ENCODE peak calls at places on chromosomes 16 and 17, in seven cellular contexts. R is heart left ventricle, W is stomach, K is body of pancreas, Z is ovary, Y is H54, C is transverse colon. V is an unnamed sample.
A peak's percentile ranks its signal among the peaks of the same experiment; 100 is the strongest.

GRCh38 chr17:77417575-77417974 is 276.8 kb downstream of the SEC14L1 start:
- DNase-seq in R (no peak), W (peak; percentile 55), K (no peak), Z (no peak), Y (no peak), C (no peak), V (no peak)

GRCh38 chr16:77199211-77199610 is at the start of gene SYCE1L:
- DNase-seq in R (no peak), W (no peak), K (no peak), Z (no peak), Y (no peak), C (no peak), V (no peak)

GRCh38 chr17:80422981-80423380 is 8.0 kb downstream of the ENDOV start:
- DNase-seq in R (no peak), W (peak; percentile 52), K (no peak), Z (no peak), Y (no peak), C (no peak), V (no peak)

GRCh38 chr17:42832213-42832933 is 824 bp upstream of the PSME3 start:
- DNase-seq in R (no peak), W (no peak), K (no peak), Z (no peak), Y (no peak), C (no peak), V (no peak)

GRCh38 chr16:75003931-75004330 is 5.1 kb downstream of the ZNRF1 start:
- DNase-seq in R (no peak), W (no peak), K (no peak), Z (no peak), Y (no peak), C (no peak), V (no peak)

GRCh38 chr16:49127103-49127502 is 154.5 kb downstream of the CBLN1 start:
- DNase-seq in R (no peak), W (no peak), K (no peak), Z (no peak), Y (no peak), C (no peak), V (no peak)

GRCh38 chr17:77840156-77840555 is 118.3 kb upstream of the TNRC6C start:
- DNase-seq in R (no peak), W (no peak), K (peak; percentile 27), Z (peak; percentile 32), Y (no peak), C (peak; percentile 13), V (no peak)

GRCh38 chr17:59757043-59757824 is 49.8 kb downstream of the VMP1 start:
- DNase-seq in R (no peak), W (no peak), K (no peak), Z (no peak), Y (no peak), C (no peak), V (no peak)

GRCh38 chr17:19460695-19461094 is 49.7 kb downstream of the RNF112 start:
- DNase-seq in R (no peak), W (no peak), K (no peak), Z (no peak), Y (no peak), C (peak; percentile 22), V (no peak)

GRCh38 chr17:19703106-19703775 is 13.1 kb downstream of the SLC47A2 start:
- DNase-seq in R (no peak), W (no peak), K (no peak), Z (no peak), Y (no peak), C (no peak), V (peak; percentile 97)

GRCh38 chr16:81838794-81839193 is 59.7 kb downstream of the PLCG2 start:
- DNase-seq in R (no peak), W (no peak), K (no peak), Z (no peak), Y (peak; percentile 49), C (no peak), V (no peak)

GRCh38 chr17:45231481-45232116 is 9.9 kb downstream of the FMNL1 start:
- DNase-seq in R (no peak), W (peak; percentile 56), K (no peak), Z (no peak), Y (no peak), C (peak; percentile 50), V (peak; percentile 37)

DNA sequence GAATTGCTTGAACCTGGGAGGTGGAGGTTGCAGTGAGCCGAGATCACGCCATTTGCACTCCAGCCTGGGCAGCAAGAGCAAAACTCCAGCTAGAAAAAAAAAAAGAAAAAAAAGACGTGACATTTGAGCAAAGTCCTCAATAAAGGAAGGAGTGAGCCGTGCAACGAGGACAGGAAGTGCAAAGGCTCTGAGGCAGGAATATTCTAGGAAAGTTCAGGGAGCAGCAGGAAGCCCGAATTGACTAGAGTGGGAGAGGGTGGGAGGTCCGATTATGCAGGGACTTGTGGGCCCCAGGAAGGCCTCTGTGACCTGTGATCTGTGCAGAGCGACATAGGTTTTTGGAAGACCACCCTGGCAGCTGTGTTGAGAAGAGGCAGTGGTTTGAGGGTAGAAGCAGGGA is 8.6 kb upstream of the LASP1NB start:
- DNase-seq in R (no peak), W (peak; percentile 5), K (no peak), Z (no peak), Y (no peak), C (no peak), V (no peak)
- TF ChIP-seq POLR2A in R (no peak), W (no peak), K (no peak), Z (no peak), Y (no peak), C (no peak), V (no peak)

DNA sequence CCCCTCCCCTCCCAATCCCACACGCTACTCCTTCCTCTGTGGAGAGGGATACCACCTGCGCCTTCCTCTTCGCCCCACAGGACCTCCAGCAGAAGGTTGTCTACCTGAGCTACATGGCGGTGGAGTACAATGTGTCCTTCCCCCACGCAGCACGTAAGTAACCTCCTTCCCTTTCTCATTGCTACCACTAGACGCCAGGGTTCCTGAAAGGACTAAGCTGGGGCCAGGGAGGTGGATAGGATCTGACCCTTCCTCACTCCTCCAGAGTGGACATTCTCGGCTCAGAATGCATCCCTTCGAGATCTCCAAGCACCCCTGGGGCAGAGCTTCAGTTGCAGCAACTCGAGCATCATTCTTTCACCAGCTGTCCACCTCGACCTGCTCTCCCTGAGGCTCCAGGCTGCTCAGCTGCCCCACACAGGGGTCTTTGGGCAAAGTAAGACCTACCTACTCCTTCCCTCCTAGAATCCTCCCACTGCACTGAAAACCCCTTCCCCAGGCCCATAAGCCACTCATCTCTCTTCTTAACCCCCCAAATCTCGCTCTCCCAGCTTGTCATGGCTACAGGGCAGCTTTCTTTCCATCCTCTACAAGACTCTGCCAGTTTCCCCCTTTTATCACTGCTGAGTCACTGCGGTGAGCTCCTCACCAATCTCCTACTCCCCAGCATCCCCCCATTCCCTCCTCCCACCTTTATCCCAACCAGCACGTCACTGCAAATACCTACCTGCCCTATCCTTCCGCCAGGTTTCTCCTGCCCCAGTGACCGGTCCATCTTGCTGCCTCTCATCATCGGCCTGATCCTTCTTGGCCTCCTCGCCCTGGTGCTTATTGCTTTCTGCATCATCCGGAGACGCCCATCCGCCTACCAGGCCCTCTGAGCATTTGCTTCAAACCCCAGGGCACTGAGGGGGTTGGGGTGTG is 1.5 kb downstream of the CD68 start:
- DNase-seq in R (no peak), W (no peak), K (no peak), Z (no peak), Y (no peak), C (no peak), V (no peak)
- TF ChIP-seq POLR2A in R (no peak), W (no peak), K (no peak), Z (no peak), Y (peak; percentile 12), C (no peak), V (no peak)

GRCh38 chr16:23561586-23561985 is 4.1 kb downstream of the UBFD1 start:
- DNase-seq in R (no peak), W (no peak), K (no peak), Z (no peak), Y (no peak), C (no peak), V (no peak)

GRCh38 chr16:23554536-23554935 is 2.6 kb downstream of the EARS2 start:
- DNase-seq in R (no peak), W (no peak), K (no peak), Z (no peak), Y (no peak), C (no peak), V (no peak)

GRCh38 chr16:23557779-23558330 is 328 bp downstream of the UBFD1 start:
- DNase-seq in R (no peak), W (no peak), K (no peak), Z (no peak), Y (peak; percentile 25), C (peak; percentile 29), V (peak; percentile 48)

GRCh38 chr16:23552171-23552570 is 5.0 kb downstream of the EARS2 start:
- DNase-seq in R (no peak), W (no peak), K (no peak), Z (no peak), Y (no peak), C (no peak), V (no peak)

GRCh38 chr16:23556881-23557778 is at the start of the genes EARS2 and UBFD1:
- DNase-seq in R (peak; percentile 99), W (peak; percentile 99), K (peak; percentile 98), Z (peak; percentile 98), Y (peak; percentile 93), C (peak; percentile 99), V (peak; percentile 99)
- TF ChIP-seq POLR2A in R (no peak), W (no peak), K (peak; percentile 73), Z (peak; percentile 33), Y (peak; percentile 53), C (no peak), V (peak; percentile 61)

GRCh38 chr17:17345686-17346427 is 42.7 kb downstream of the NT5M start:
- DNase-seq in R (peak; percentile 46), W (peak; percentile 13), K (no peak), Z (no peak), Y (no peak), C (no peak), V (no peak)

GRCh38 chr17:17347956-17348871 is 45.0 kb downstream of the NT5M start:
- DNase-seq in R (peak; percentile 17), W (no peak), K (no peak), Z (peak; percentile 35), Y (no peak), C (no peak), V (no peak)

GRCh38 chr17:17347234-17347955 is 44.2 kb downstream of the NT5M start:
- DNase-seq in R (peak; percentile 49), W (peak; percentile 17), K (no peak), Z (peak; percentile 31), Y (no peak), C (no peak), V (no peak)

GRCh38 chr17:17345294-17345597 is 42.1 kb downstream of the NT5M start:
- DNase-seq in R (peak; percentile 3), W (peak; percentile 8), K (no peak), Z (peak; percentile 14), Y (no peak), C (no peak), V (no peak)

DNA sequence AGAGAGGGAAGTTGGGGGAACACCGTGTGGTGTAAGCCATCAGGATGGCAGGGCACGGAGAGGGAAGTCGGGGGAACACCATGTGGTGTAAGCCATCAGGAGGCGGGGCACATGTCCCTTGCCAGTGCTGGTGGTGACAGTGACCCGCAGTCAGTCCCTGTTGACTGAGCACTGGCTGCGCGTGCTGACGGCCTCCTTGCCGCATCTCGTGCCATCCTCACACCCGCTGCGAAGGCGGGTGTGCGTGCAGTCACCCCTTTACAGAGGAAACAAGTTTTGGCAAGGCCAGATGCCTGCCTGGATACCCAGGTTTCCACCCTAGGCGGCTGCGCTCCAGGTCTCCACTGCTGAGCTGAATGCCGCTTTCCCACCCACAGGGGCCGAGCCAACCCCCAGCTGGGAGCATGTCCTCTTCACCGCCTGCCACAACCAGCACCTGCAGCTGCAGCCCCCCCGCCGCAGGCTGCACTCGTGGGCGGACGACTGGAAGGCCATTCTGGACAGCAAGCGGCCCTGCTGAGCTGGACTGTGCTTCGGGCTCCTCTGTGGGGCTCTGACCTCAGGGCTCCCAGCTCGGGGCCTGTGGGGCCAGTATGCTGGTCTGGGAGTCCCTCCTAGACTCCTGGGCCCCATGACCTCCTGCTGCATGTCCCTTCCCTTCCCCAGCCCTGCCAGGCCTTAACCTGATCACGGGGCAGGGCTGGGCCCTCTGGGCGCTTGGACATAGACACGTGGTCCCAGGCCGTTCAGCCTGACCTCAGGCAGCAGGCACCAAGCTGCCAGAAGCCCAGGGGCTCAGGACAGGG is 43.5 kb downstream of the NT5M start:
- DNase-seq in R (peak; percentile 41), W (peak; percentile 21), K (no peak), Z (no peak), Y (no peak), C (no peak), V (no peak)
- TF ChIP-seq POLR2A in R (no peak), W (no peak), K (no peak), Z (no peak), Y (no peak), C (no peak), V (no peak)